ENCODE peak calls at places on chromosomes 2 and 18, in six cellular contexts. E, H, V, N, L and W are unnamed samples.

GRCh38 chr2:20365249-20365817 is 14.7 kb upstream of the PUM2 start:
- DNase-seq in L (no peak), V (no peak), E (peak; percentile 80), H (peak; percentile 35), N (no peak), W (peak; percentile 28)

GRCh38 chr2:99488587-99488998 is 1.2 kb downstream of the REV1 start:
- DNase-seq in V (peak; percentile 16), E (peak; percentile 49), N (no peak), H (peak; percentile 39), L (no peak), W (no peak)

GRCh38 chr18:28109781-28110460 is 67.0 kb downstream of the CDH2 start:
- DNase-seq in N (no peak), H (no peak), E (no peak), L (no peak), V (no peak), W (no peak)

GRCh38 chr2:218698885-218699284 is 11.8 kb upstream of the TTLL4 start:
- DNase-seq in E (no peak), N (no peak), H (no peak), L (no peak), V (no peak), W (no peak)

GRCh38 chr2:118835739-118836410 is 11.6 kb downstream of the EN1 start:
- DNase-seq in N (no peak), V (no peak), L (no peak), E (no peak), H (no peak), W (no peak)

GRCh38 chr2:22970284-22970975 is 414.5 kb upstream of the KLHL29 start:
- DNase-seq in N (no peak), L (no peak), V (no peak), E (no peak), H (no peak), W (no peak)

GRCh38 chr2:28705743-28706142 is 45.9 kb upstream of the PPP1CB start:
- DNase-seq in E (no peak), H (no peak), V (no peak), L (no peak), N (no peak), W (no peak)

GRCh38 chr2:207767461-207768167 is 2.1 kb downstream of the FZD5 start:
- DNase-seq in E (no peak), V (no peak), H (peak; percentile 41), L (peak; percentile 38), N (peak; percentile 80), W (no peak)

GRCh38 chr18:75875559-75875958 is 448.1 kb upstream of the SMIM21 start:
- DNase-seq in H (no peak), L (no peak), N (peak; percentile 72), E (no peak), V (no peak), W (no peak)

GRCh38 chr2:141555876-141556470 is 574.8 kb downstream of the LRP1B start:
- DNase-seq in H (no peak), V (no peak), E (no peak), L (no peak), N (no peak), W (no peak)

GRCh38 chr2:9033385-9034175 is 30.1 kb upstream of the MBOAT2 start:
- DNase-seq in E (no peak), L (no peak), N (no peak), V (no peak), H (no peak), W (no peak)

GRCh38 chr2:9744256-9745004 is 98.8 kb upstream of the TAF1B start:
- DNase-seq in V (no peak), E (no peak), L (no peak), H (no peak), N (no peak), W (no peak)

GRCh38 chr2:219205981-219206441 is 571 bp upstream of the ZFAND2B start:
- DNase-seq in V (no peak), E (no peak), H (no peak), N (peak; percentile 21), L (peak; percentile 13), W (no peak)

GRCh38 chr2:63057249-63058148 is 6.9 kb downstream of the OTX1 start:
- DNase-seq in N (no peak), L (no peak), E (no peak), V (no peak), H (no peak), W (no peak)

GRCh38 chr18:6271585-6271984 is 143.1 kb downstream of the L3MBTL4 start:
- DNase-seq in E (no peak), H (no peak), V (no peak), L (no peak), N (no peak), W (no peak)

GRCh38 chr2:168002021-168002553 is 245.3 kb downstream of the STK39 start:
- DNase-seq in V (no peak), E (no peak), N (no peak), H (peak; percentile 45), L (no peak), W (no peak)

GRCh38 chr2:149989447-149990063 is 402.0 kb upstream of the MMADHC start:
- DNase-seq in L (peak; percentile 26), E (peak; percentile 95), V (no peak), H (no peak), N (no peak), W (peak; percentile 28)

GRCh38 chr2:15122915-15123314 is 438.2 kb downstream of the NBAS start:
- DNase-seq in E (no peak), L (no peak), V (no peak), N (no peak), H (no peak), W (no peak)

GRCh38 chr2:132437852-132438649 is 21.4 kb downstream of the GPR39 start:
- DNase-seq in H (no peak), E (no peak), V (no peak), N (no peak), L (no peak), W (no peak)

GRCh38 chr2:28101123-28101522 is 210.6 kb downstream of the BABAM2 start:
- DNase-seq in H (no peak), E (no peak), L (no peak), V (no peak), N (no peak), W (no peak)

GRCh38 chr18:74288041-74288440 is 3.7 kb downstream of the CYB5A start:
- DNase-seq in E (no peak), H (no peak), L (no peak), N (no peak), V (no peak), W (no peak)

GRCh38 chr2:74414913-74415761 is 6.3 kb downstream of the C2orf81 start:
- DNase-seq in N (peak; percentile 84), H (peak; percentile 64), L (peak; percentile 50), E (no peak), V (no peak), W (no peak)

GRCh38 chr2:44946681-44947360 is 5.3 kb downstream of the SIX3 start:
- DNase-seq in L (no peak), V (no peak), N (no peak), E (no peak), H (no peak), W (no peak)

GRCh38 chr2:219060821-219061791 is at the start of gene IHH:
- DNase-seq in N (no peak), H (peak; percentile 20), L (no peak), V (peak; percentile 27), E (no peak), W (no peak)

GRCh38 chr2:5374736-5375135 is 317.4 kb upstream of the SOX11 start:
- DNase-seq in H (no peak), V (no peak), L (no peak), N (no peak), E (no peak), W (no peak)

GRCh38 chr2:131535526-131535925 is 7.8 kb downstream of the CCDC74A start:
- DNase-seq in E (no peak), H (no peak), L (no peak), V (no peak), N (peak; percentile 34), W (no peak)

GRCh38 chr2:117942958-117943672 is 70.8 kb downstream of the CCDC93 start:
- DNase-seq in H (no peak), V (no peak), N (no peak), L (no peak), E (no peak), W (peak; percentile 79)

GRCh38 chr2:77796397-77796796 is 274.2 kb upstream of the LRRTM4 start:
- DNase-seq in N (no peak), E (no peak), V (no peak), H (no peak), L (no peak), W (no peak)

GRCh38 chr2:132757676-132758075 is 87.7 kb upstream of the LYPD1 start:
- DNase-seq in V (no peak), H (peak; percentile 5), N (no peak), E (no peak), L (no peak), W (peak; percentile 17)

GRCh38 chr2:7111626-7112025 is 194.4 kb downstream of the RNF144A start:
- DNase-seq in H (no peak), N (no peak), L (no peak), E (no peak), V (no peak), W (no peak)

GRCh38 chr2:235212501-235212900 is 260.7 kb downstream of the SH3BP4 start:
- DNase-seq in V (no peak), N (no peak), H (no peak), L (no peak), E (no peak), W (no peak)

GRCh38 chr18:55996726-55997125 is 408.7 kb upstream of the TCF4 start:
- DNase-seq in V (no peak), H (no peak), E (no peak), N (no peak), L (no peak), W (no peak)
- TF ChIP-seq CTCF in V (no peak), H (no peak), E (no peak), N (no peak), L (no peak), W (no peak)

DNA sequence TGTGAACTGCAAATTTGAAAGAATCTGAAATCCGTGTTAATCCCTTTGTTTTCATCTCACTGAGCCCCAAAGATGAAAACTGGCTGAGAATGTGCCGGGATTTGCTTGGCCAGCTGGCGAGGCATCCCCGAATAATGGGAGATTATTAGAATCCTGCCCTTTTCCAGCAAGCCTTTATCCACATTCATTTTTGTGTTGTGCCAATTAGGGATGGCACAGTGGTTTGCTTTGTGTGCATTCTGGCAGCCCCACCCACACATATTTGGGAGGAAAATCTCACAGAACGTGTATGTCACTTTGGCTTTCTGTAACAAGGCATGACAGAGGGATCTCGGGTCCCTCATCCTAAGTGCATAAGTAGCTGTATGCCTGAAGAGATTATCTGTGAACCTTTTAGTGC is 405.8 kb upstream of the FAM98A start:
- DNase-seq in N (no peak), H (no peak), L (no peak), V (no peak), E (no peak), W (no peak)
- H3K4me3 ChIP-seq in N (no peak overlapping the region), H (no peak overlapping the region), L (no peak overlapping the region), V (no peak overlapping the region), E (no peak overlapping the region), W (no peak overlapping the region)

DNA sequence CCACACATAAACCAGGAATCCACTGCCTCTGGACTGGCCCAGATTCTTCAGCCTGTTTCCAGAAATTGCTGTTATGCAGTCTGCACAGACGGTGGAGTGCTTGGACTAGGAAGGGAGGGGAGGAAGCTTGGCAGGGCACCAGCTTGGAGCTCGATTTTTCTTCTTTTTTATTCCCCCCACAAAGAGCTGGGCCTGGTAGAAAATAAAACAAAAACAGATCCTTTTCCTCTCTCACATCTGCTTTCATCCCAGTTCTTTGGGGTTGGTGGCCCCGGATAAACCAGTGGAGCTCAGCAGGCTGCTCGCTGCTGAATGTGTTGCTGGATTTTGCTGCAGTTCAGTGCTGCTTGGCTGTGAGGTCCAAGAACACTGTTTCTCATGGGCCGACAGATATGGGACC is 16.0 kb downstream of the LRRTM1 start:
- DNase-seq in L (no peak), E (no peak), H (no peak), N (peak; percentile 66), V (no peak), W (no peak)
- TF ChIP-seq CTCF in L (no peak), E (no peak), H (no peak), N (no peak), V (no peak), W (no peak)

GRCh38 chr18:79485788-79486355 is 90.1 kb downstream of the NFATC1 start:
- DNase-seq in E (no peak), H (peak; percentile 88), N (peak; percentile 67), L (peak; percentile 8), V (no peak), W (peak; percentile 81)
- H3K4me3 ChIP-seq in E (no peak overlapping the region), H (no peak overlapping the region), N (no peak overlapping the region), L (no peak overlapping the region), V (no peak overlapping the region), W (peak overlapping the region; percentile 45)